ENCODE peak calls at places on chromosomes 7 and 10, in four cellular contexts. I, A, W and D are unnamed samples.

GRCh38 chr10:30459283-30459682 is 25.3 kb downstream of the MAP3K8 start:
- DNase-seq in I (no peak), A (no peak), W (no peak), D (no peak)

GRCh38 chr10:4460267-4460666 is 365.7 kb upstream of the AKR1E2 start:
- DNase-seq in I (no peak), A (no peak), W (no peak), D (no peak)

GRCh38 chr7:69840248-69840647 is 242.0 kb downstream of the AUTS2 start:
- DNase-seq in I (peak; percentile 46), A (no peak), W (no peak), D (no peak)

GRCh38 chr7:92685146-92686042 is 95.2 kb upstream of the FAM133B start:
- DNase-seq in I (no peak), A (no peak), W (no peak), D (no peak)

GRCh38 chr7:94698275-94698674 is 42.3 kb upstream of the SGCE start:
- DNase-seq in I (peak; percentile 82), A (no peak), W (peak; percentile 52), D (peak; percentile 87)

GRCh38 chr7:37052673-37053072 is 328.4 kb upstream of the AOAH start:
- DNase-seq in I (peak; percentile 44), A (no peak), W (peak; percentile 21), D (peak; percentile 90)

GRCh38 chr10:132728741-132729140 is 57.2 kb downstream of the NKX6-2 start:
- DNase-seq in I (no peak), A (no peak), W (no peak), D (no peak)

GRCh38 chr10:125149278-125150047 is 10.9 kb downstream of the CTBP2 start:
- DNase-seq in I (peak; percentile 87), A (peak; percentile 87), W (no peak), D (peak; percentile 84)

GRCh38 chr10:91190876-91191580 is 29.4 kb upstream of the PCGF5 start:
- DNase-seq in I (peak; percentile 50), A (no peak), W (peak; percentile 12), D (peak; percentile 29)

GRCh38 chr7:132611056-132611455 is 34.8 kb upstream of the PLXNA4 start:
- DNase-seq in I (no peak), A (no peak), W (no peak), D (no peak)

GRCh38 chr10:112208292-112208691 is 24.7 kb upstream of the GPAM start:
- DNase-seq in I (peak; percentile 48), A (no peak), W (no peak), D (no peak)

GRCh38 chr10:101939273-101939635 is 95.7 kb upstream of the KCNIP2 start:
- DNase-seq in I (peak; percentile 94), A (no peak), W (peak; percentile 78), D (peak; percentile 91)

GRCh38 chr10:79202188-79203013 is 133.6 kb downstream of the ZMIZ1 start:
- DNase-seq in I (no peak), A (no peak), W (peak; percentile 37), D (peak; percentile 45)

GRCh38 chr10:53536322-53536721 is 763.7 kb upstream of the MBL2 start:
- DNase-seq in I (no peak), A (no peak), W (no peak), D (no peak)

GRCh38 chr10:110547139-110547761 is 20.2 kb upstream of the SMC3 start:
- DNase-seq in I (peak; percentile 76), A (no peak), W (peak; percentile 85), D (peak; percentile 77)

GRCh38 chr7:106583133-106583532 is 77.8 kb downstream of the CCDC71L start:
- DNase-seq in I (peak; percentile 97), A (no peak), W (no peak), D (peak; percentile 63)

GRCh38 chr7:127761196-127761595 is 109.2 kb downstream of the SND1 start:
- DNase-seq in I (no peak), A (no peak), W (no peak), D (no peak)

GRCh38 chr10:89785095-89785494 is 83.7 kb downstream of the KIF20B start:
- DNase-seq in I (peak; percentile 29), A (no peak), W (no peak), D (no peak)

GRCh38 chr7:103795112-103795511 is 194.3 kb downstream of the RELN start:
- DNase-seq in I (peak; percentile 47), A (no peak), W (no peak), D (no peak)

GRCh38 chr10:87177-88080 is 38.3 kb upstream of the TUBB8 start:
- DNase-seq in I (no peak), A (no peak), W (no peak), D (no peak)

GRCh38 chr7:110253083-110253482 is 837.8 kb upstream of the LRRN3 start:
- DNase-seq in I (no peak), A (no peak), W (no peak), D (no peak)

GRCh38 chr10:18104223-18104872 is 35.9 kb upstream of the CACNB2 start:
- DNase-seq in I (peak; percentile 63), A (peak; percentile 87), W (peak; percentile 72), D (peak; percentile 37)

GRCh38 chr7:82810558-82811259 is 352.0 kb downstream of the PCLO start:
- DNase-seq in I (peak; percentile 89), A (no peak), W (peak; percentile 67), D (peak; percentile 78)

GRCh38 chr7:82808633-82809032 is 354.1 kb downstream of the PCLO start:
- DNase-seq in I (no peak), A (no peak), W (no peak), D (no peak)

GRCh38 chr7:82803411-82803810 is 359.3 kb downstream of the PCLO start:
- DNase-seq in I (peak; percentile 4), A (no peak), W (no peak), D (no peak)

DNA sequence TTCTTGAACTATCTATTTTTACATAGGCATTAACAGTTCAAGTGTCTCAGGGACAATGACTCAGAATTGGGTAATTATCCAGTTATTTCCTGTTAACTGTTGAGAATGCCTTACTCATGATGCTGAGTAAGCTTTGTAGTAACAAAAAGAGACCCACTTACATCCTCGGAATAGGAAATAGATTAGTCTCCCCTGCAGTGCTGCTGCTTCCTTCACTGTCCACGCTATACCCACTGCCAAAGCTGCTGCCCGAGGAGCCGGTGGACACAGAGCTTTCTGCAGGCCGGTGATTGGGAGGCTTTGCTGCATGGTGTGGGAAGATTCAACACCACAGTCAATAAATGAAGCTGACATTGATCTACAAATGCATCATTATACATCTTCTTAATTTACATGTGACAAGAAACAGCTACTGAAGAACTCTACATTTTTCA is 357.1 kb downstream of the PCLO start:
- DNase-seq in I (peak; percentile 93), A (no peak), W (peak; percentile 70), D (peak; percentile 78)
- H3K4me3 ChIP-seq in I (peak overlapping the region; percentile 31), A (no peak overlapping the region), W (no peak overlapping the region), D (peak overlapping the region; percentile 14)

GRCh38 chr7:74365320-74366022 is 76.3 kb downstream of the CLIP2 start:
- DNase-seq in I (peak; percentile 61), A (no peak), W (peak; percentile 48), D (peak; percentile 38)
- H3K4me3 ChIP-seq in I (no peak overlapping the region), A (no peak overlapping the region), W (no peak overlapping the region), D (no peak overlapping the region)

GRCh38 chr7:65731562-65732035 is 141.3 kb upstream of the VKORC1L1 start:
- DNase-seq in I (no peak), A (no peak), W (peak; percentile 52), D (peak; percentile 23)

GRCh38 chr7:65731129-65731528 is 141.7 kb upstream of the VKORC1L1 start:
- DNase-seq in I (no peak), A (no peak), W (no peak), D (no peak)
- H3K4me3 ChIP-seq in I (no peak overlapping the region), A (no peak overlapping the region), W (no peak overlapping the region), D (peak overlapping the region; percentile 45)

GRCh38 chr7:18504965-18505364 is 9.4 kb downstream of the HDAC9 start:
- DNase-seq in I (no peak), A (no peak), W (no peak), D (no peak)

GRCh38 chr7:18509491-18509890 is 13.9 kb downstream of the HDAC9 start:
- DNase-seq in I (no peak), A (no peak), W (no peak), D (no peak)

GRCh38 chr7:18505870-18506460 is 10.4 kb downstream of the HDAC9 start:
- DNase-seq in I (peak; percentile 48), A (no peak), W (no peak), D (peak; percentile 21)

GRCh38 chr7:18511351-18511750 is 15.8 kb downstream of the HDAC9 start:
- DNase-seq in I (no peak), A (no peak), W (no peak), D (no peak)

GRCh38 chr7:18508441-18509427 is 13.2 kb downstream of the HDAC9 start:
- DNase-seq in I (peak; percentile 94), A (no peak), W (peak; percentile 58), D (peak; percentile 65)
- H3K4me3 ChIP-seq in I (peak overlapping the region; percentile 30), A (peak overlapping the region; percentile 66), W (no peak overlapping the region), D (no peak overlapping the region)

GRCh38 chr7:68576366-68576765 is 1021.9 kb upstream of the AUTS2 start:
- DNase-seq in I (no peak), A (no peak), W (no peak), D (no peak)
- H3K4me3 ChIP-seq in I (no peak overlapping the region), A (no peak overlapping the region), W (no peak overlapping the region), D (no peak overlapping the region)

DNA sequence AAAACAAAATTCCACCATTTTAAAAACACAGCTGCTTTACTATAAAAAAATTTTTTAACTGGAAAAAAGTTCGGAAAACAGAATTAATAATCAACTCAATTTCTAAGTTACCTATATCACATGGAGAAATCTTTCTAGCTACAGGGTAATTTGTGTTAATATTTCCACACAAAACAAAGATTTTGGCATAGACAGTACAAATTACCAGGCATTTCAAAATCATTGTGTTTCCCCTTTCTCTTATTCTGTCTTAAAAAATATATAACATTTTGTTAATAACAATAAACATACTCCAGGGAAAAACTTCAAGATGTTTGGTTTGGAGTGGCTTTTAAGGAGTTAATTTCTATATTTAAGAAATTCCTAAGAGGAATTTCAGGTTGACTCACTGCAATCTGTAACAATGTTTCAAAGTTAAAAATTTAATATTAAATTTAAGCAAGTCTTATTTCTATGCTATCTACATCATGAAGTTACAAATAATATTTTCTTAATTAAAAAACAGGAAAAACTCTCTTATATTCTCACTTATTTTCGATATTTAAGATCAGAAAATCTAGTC is 132.6 kb downstream of the NRBF2 start:
- DNase-seq in I (no peak), A (no peak), W (no peak), D (no peak)
- H3K4me3 ChIP-seq in I (peak overlapping the region; percentile 84), A (no peak overlapping the region), W (no peak overlapping the region), D (peak overlapping the region; percentile 82)